ENCODE peak calls at places on chromosome 11, in five cellular contexts. S is AG04450; C is activated CD8-positive, alpha-beta T cell treated with anti-CD3 and anti-CD28 coated beads for 36 hours; P is foreskin fibroblast; T is endodermal cell. J is an unnamed sample.

GRCh38 chr11:77187105-77187750 is 59.2 kb downstream of the MYO7A start:
- DNase-seq in S (no peak), C (no peak), P (no peak), T (no peak), J (no peak)

GRCh38 chr11:130947058-130947457 is 30.8 kb upstream of the SNX19 start:
- DNase-seq in S (no peak), C (no peak), P (no peak), T (no peak), J (no peak)

GRCh38 chr11:117309310-117309709 is 6.7 kb downstream of the BACE1 start:
- DNase-seq in S (no peak), C (no peak), P (no peak), T (no peak), J (no peak)

GRCh38 chr11:128172046-128172878 is 415.1 kb downstream of the ETS1 start:
- DNase-seq in S (peak; percentile 72), C (peak; percentile 96), P (peak; percentile 76), T (peak; percentile 92), J (peak; percentile 91)

GRCh38 chr11:67381244-67381972 is 8.0 kb upstream of the CLCF1 start:
- DNase-seq in S (no peak), C (no peak), P (no peak), T (no peak), J (no peak)

GRCh38 chr11:1073851-1074243 is 827 bp upstream of the MUC2 start:
- DNase-seq in S (no peak), C (no peak), P (no peak), T (no peak), J (no peak)

GRCh38 chr11:3169235-3169951 is 4.3 kb upstream of the OSBPL5 start:
- DNase-seq in S (no peak), C (peak; percentile 72), P (peak; percentile 81), T (peak; percentile 87), J (no peak)

GRCh38 chr11:31872074-31872440 is 60.9 kb upstream of the PAX6 start:
- DNase-seq in S (no peak), C (no peak), P (no peak), T (no peak), J (no peak)

GRCh38 chr11:111006207-111006606 is 239.3 kb upstream of the POU2AF2 start:
- DNase-seq in S (no peak), C (no peak), P (no peak), T (no peak), J (no peak)

GRCh38 chr11:95831198-95831883 is 41.0 kb downstream of the CEP57 start:
- DNase-seq in S (peak; percentile 85), C (no peak), P (peak; percentile 79), T (no peak), J (no peak)

GRCh38 chr11:63682045-63682915 is 980 bp downstream of the RTN3 start:
- DNase-seq in S (no peak), C (peak; percentile 35), P (no peak), T (peak; percentile 71), J (peak; percentile 11)

GRCh38 chr11:44629732-44630345 is 64.4 kb downstream of the CD82 start:
- DNase-seq in S (no peak), C (no peak), P (no peak), T (peak; percentile 9), J (no peak)

GRCh38 chr11:90947930-90948329 is 725.1 kb upstream of the CHORDC1 start:
- DNase-seq in S (no peak), C (no peak), P (no peak), T (no peak), J (no peak)
- TF ChIP-seq CTCF in S (no peak), C (no peak), P (no peak), T (peak; percentile 50), J (no peak)

GRCh38 chr11:65722261-65722660 is 1.7 kb upstream of the RNASEH2C start:
- DNase-seq in S (no peak), C (no peak), P (no peak), T (no peak), J (no peak)
- TF ChIP-seq CTCF in S (no peak), C (no peak), P (no peak), T (no peak), J (no peak)

GRCh38 chr11:6271598-6271997 is 12.0 kb downstream of the CCKBR start:
- DNase-seq in S (no peak), C (no peak), P (no peak), T (no peak), J (no peak)

GRCh38 chr11:6273188-6273587 is 13.6 kb downstream of the CCKBR start:
- DNase-seq in S (no peak), C (no peak), P (no peak), T (no peak), J (no peak)

GRCh38 chr11:6268811-6269210 is 9.2 kb downstream of the CCKBR start:
- DNase-seq in S (no peak), C (no peak), P (no peak), T (peak; percentile 29), J (no peak)

GRCh38 chr11:6270584-6271246 is 11.1 kb downstream of the CCKBR start:
- DNase-seq in S (no peak), C (no peak), P (no peak), T (peak; percentile 38), J (no peak)

DNA sequence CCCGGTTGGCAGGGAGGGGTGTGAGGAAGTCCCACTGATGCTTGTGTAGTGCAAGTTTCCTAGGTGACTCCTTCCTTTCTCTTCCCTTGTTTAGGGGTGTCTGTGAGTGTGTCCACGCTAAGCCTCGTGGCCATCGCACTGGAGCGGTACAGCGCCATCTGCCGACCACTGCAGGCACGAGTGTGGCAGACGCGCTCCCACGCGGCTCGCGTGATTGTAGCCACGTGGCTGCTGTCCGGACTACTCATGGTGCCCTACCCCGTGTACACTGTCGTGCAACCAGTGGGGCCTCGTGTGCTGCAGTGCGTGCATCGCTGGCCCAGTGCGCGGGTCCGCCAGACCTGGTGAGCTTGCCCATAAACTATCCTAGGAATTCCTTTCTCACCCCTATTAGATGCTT is 10.4 kb downstream of the CCKBR start:
- DNase-seq in S (no peak), C (no peak), P (no peak), T (peak; percentile 64), J (no peak)
- TF ChIP-seq CTCF in S (no peak), C (no peak), P (no peak), T (peak; percentile 60), J (no peak)

GRCh38 chr11:27158763-27159679 is 118.4 kb downstream of the BBOX1 start:
- DNase-seq in S (peak; percentile 48), C (peak; percentile 44), P (peak; percentile 62), T (peak; percentile 76), J (peak; percentile 38)
- TF ChIP-seq CTCF in S (peak; percentile 89), C (peak; percentile 38), P (peak; percentile 68), T (peak; percentile 90), J (peak; percentile 87)

DNA sequence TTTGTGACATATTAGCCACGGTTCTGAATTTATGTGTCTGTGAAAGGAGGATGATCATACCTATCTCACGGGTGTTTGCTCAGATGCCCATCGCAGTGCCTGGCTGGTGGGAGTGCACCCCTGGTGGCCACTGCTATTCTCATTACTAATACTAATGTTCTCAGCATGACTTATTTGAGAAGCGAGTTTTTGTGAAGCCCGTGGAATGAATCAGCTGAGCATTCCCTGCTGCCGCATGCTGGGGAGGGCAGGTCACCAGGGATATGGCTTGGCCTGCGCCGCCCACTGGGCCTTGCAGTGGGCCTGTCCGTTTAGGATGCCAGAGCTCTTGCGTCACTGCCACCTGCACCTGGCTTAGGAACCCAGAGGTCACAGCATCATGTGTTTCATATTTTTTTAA is 16.8 kb downstream of the CTTN start:
- DNase-seq in S (no peak), C (no peak), P (peak; percentile 91), T (no peak), J (no peak)
- TF ChIP-seq CTCF in S (peak; percentile 53), C (no peak), P (peak; percentile 65), T (peak; percentile 59), J (peak; percentile 47)